ENCODE peak calls at places on chromosomes 12 and 14, in four cellular contexts. R is AG09309, K is left ventricle myocardium inferior, C is AG10803. L is an unnamed sample.

GRCh38 chr12:8499616-8500015 is 13.7 kb upstream of the CLEC4D start:
- DNase-seq in R (no peak), K (no peak), C (no peak), L (no peak)

GRCh38 chr12:100716949-100717732 is 77.4 kb upstream of the ANO4 start:
- DNase-seq in R (no peak), K (no peak), C (peak), L (peak)

GRCh38 chr12:12836571-12836970 is 23.4 kb downstream of the DDX47 start:
- DNase-seq in R (no peak), K (no peak), C (no peak), L (no peak)

GRCh38 chr12:94405378-94406116 is 54.1 kb downstream of the CEP83 start:
- DNase-seq in R (no peak), K (no peak), C (peak), L (no peak)

GRCh38 chr12:43676183-43676813 is 82.3 kb downstream of the PUS7L start:
- DNase-seq in R (no peak), K (no peak), C (no peak), L (no peak)

GRCh38 chr12:32201996-32202395 is 95.3 kb downstream of the BICD1 start:
- DNase-seq in R (no peak), K (peak), C (no peak), L (no peak)

GRCh38 chr14:68547305-68548193 is 245.3 kb downstream of the ZFP36L1 start:
- DNase-seq in R (peak), K (no peak), C (peak), L (peak)

GRCh38 chr14:95218472-95219193 is 61.3 kb upstream of the DICER1 start:
- DNase-seq in R (no peak), K (no peak), C (no peak), L (no peak)

GRCh38 chr14:104971447-104972240 is 6.5 kb downstream of the AHNAK2 start:
- DNase-seq in R (no peak), K (peak), C (no peak), L (no peak)

GRCh38 chr12:86697916-86698315 is 441.7 kb upstream of the MGAT4C start:
- DNase-seq in R (no peak), K (no peak), C (peak), L (no peak)

GRCh38 chr12:25072901-25073645 is 121.9 kb downstream of the DNAI7 start:
- DNase-seq in R (no peak), K (no peak), C (no peak), L (no peak)

GRCh38 chr14:104692939-104693315 is 3.5 kb downstream of the INF2 start:
- DNase-seq in R (no peak), K (no peak), C (no peak), L (no peak)

GRCh38 chr12:41277019-41277770 is 89.1 kb downstream of the PDZRN4 start:
- DNase-seq in R (peak), K (no peak), C (peak), L (no peak)

GRCh38 chr14:34013714-34014055 is 62.8 kb upstream of the EGLN3 start:
- DNase-seq in R (no peak), K (no peak), C (no peak), L (no peak)

GRCh38 chr12:119176267-119177055 is 2.3 kb upstream of the HSPB8 start:
- DNase-seq in R (no peak), K (peak), C (peak), L (peak)

GRCh38 chr14:71701990-71702389 is 230.2 kb upstream of the RGS6 start:
- DNase-seq in R (no peak), K (no peak), C (no peak), L (peak)

GRCh38 chr14:28875937-28876910 is 109.6 kb downstream of the FOXG1 start:
- DNase-seq in R (no peak), K (no peak), C (no peak), L (no peak)
- H3K4me3 ChIP-seq in R (no peak), K (no peak), C (no peak), L (no peak)

GRCh38 chr14:102437997-102438922 is 71.3 kb downstream of the ANKRD9 start:
- DNase-seq in R (peak), K (peak), C (peak), L (peak)
- H3K4me3 ChIP-seq in R (no peak), K (peak), C (peak), L (no peak)

DNA sequence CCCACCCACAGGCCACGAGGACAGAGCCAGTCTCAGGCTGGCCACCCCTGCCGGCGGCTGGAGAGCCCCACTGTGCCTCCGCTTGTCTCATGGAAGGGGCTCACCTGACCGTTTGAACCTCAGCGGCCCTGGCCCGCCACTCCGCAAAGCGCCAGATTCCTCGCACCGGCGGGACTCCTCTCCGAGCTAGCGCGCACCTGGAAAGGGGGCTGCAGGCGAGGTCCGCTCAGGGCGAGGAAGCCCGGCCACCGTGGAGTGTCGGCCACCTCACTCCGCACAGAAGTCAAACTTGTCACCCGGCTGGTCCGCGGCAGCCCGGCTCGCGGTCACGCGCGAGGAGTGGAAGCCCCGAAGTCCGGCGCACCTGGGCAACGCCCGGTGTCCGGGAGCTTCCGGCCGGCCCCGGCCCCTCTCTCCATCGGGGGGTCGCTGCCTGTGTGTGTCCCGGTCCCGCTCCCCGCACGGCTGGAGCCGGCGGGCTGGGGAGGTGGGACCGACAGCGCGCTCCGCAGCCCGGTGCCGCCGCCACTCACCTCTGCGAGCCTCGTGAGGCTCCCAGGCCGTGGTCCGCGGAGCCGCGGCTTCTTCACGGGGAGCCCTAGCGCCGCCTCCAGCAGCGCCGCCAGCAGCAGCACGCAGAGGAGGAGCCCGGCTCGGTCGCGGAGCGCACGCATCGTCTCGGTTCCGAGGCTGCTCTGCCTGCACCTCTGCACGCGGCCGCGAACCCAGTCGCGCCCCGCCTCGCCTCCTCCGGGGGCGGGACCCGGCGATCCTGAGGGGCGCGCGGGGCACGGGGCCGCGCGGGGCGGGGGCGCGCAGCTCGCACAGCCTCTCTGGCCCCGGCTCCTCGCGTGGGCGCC is at the start of gene ISM2:
- DNase-seq in R (no peak), K (peak), C (peak), L (peak)
- H3K4me3 ChIP-seq in R (peak), K (peak), C (peak), L (peak)

DNA sequence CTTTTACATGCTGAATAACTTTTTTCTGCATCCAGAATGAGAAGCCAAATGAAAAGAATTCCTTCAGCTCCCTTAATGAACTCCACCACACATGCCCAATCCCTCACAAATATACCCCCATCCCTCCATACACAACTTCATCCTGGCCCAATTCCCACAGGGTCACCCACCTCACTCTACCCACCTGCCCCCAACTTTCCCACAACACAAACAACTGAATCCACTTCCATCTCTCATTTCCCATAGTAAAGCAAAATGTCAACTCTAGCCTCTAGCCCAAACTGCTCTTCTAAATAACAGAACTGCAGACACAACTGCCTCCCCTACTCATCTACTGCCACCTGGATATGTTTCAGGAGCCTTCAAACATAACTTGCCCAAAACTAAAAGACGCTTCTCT is 18.8 kb downstream of the HECTD1 start:
- DNase-seq in R (no peak), K (no peak), C (no peak), L (no peak)
- H3K4me3 ChIP-seq in R (no peak), K (no peak), C (no peak), L (no peak)

GRCh38 chr12:52873513-52873831 is 24.7 kb upstream of the KRT78 start:
- DNase-seq in R (no peak), K (no peak), C (no peak), L (no peak)

GRCh38 chr12:52867636-52868035 is 18.8 kb upstream of the KRT78 start:
- DNase-seq in R (no peak), K (peak), C (no peak), L (no peak)

GRCh38 chr12:52871291-52871961 is 22.6 kb upstream of the KRT78 start:
- DNase-seq in R (peak), K (no peak), C (peak), L (peak)

GRCh38 chr12:52872644-52873384 is 24.0 kb upstream of the KRT78 start:
- DNase-seq in R (no peak), K (no peak), C (no peak), L (no peak)

DNA sequence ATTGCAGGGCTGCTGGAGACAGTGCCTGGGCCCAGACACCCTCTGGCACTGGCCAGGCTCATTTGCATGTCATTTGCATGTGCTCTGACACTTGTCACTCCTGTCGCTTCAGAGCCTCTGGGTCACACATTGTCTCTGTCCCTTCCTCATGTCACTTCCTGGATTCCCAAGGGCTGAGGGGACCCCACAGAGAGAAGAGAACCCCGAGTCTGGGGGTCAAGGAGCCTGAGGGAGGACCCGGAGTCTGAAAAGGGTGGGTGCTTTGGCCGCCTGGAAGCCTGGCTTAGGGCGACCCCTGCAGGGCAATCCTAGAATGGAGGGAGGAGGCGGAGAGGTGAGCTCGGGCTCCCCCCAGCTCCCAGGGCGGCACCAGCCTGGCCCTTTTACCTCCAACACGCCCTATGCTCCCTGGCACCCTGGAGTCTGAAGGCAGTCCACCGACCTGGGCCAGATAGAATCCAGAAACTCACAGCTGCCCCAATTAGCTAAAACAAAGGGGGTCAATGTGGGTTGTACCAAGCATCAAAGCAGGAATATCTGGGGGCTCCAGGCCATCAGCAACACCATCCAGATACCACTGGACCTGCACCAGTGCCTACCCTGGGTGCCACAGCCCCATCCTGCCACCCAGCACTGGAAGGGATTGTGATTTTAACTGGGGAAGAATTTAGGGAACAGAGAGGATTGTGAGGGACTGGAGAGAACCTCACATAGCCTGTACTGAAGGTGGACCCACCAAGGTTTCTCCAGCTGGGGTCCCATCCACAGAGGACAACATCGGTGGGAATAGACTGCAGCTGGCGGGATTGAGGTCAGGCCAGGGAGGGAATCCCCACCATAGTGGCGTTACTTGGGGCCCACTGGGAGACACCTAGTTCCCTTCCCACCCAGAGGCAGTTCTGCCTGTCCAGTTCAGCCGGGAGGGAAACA is 21.8 kb upstream of the KRT78 start:
- DNase-seq in R (no peak), K (peak), C (no peak), L (peak)
- H3K4me3 ChIP-seq in R (no peak), K (no peak), C (no peak), L (no peak)

DNA sequence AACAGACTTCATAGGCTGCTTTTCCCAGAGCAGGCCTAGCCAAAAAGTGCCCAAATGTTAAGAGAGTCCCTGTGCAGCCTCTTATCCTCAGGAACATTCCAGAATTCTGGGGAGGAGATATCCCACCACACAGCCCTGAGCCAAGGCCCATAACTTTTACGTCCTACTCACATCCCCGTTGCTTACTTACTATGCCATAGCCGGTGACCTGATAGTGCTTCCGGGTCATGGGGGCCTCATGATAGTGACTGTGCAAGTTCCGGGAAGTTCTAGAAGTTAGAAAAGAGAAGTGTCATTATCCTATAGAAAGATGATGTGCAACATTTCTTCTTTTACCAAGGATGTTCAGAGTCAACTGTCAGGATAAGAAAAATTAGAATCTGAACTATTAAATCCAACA is 15.5 kb upstream of the NGB start:
- DNase-seq in R (no peak), K (no peak), C (no peak), L (no peak)
- H3K4me3 ChIP-seq in R (no peak), K (no peak), C (no peak), L (no peak)